ENCODE peak calls at places on chromosomes 12 and 14, in four cellular contexts. J is GM06990, G is choroid plexus epithelial cell, Z is astrocyte of the spinal cord. K is an unnamed sample.

GRCh38 chr12:115828151-115828550 is 449.3 kb downstream of the MED13L start:
- DNase-seq in Z (no peak), J (no peak), G (peak), K (no peak)

GRCh38 chr14:55938249-55938791 is 179.9 kb upstream of the PELI2 start:
- DNase-seq in J (no peak), G (no peak), Z (peak), K (peak)

GRCh38 chr12:123532808-123533649 is 490 bp downstream of the RILPL1 start:
- DNase-seq in Z (peak), G (peak), J (peak), K (peak)

GRCh38 chr12:82182601-82183000 is 175.6 kb downstream of the CCDC59 start:
- DNase-seq in G (peak), Z (peak), J (no peak), K (peak)

GRCh38 chr12:92218394-92219077 is 72.9 kb upstream of the BTG1 start:
- DNase-seq in J (no peak), Z (no peak), G (no peak), K (no peak)

GRCh38 chr14:94769413-94770250 is at the start of gene GSC:
- DNase-seq in G (no peak), Z (peak), J (no peak), K (no peak)

GRCh38 chr14:94623856-94624499 is 11.8 kb downstream of the SERPINA3 start:
- DNase-seq in G (no peak), J (no peak), Z (no peak), K (no peak)

GRCh38 chr12:116026768-116027550 is 250.5 kb downstream of the MED13L start:
- DNase-seq in G (no peak), J (no peak), Z (no peak), K (no peak)

GRCh38 chr12:32240833-32241232 is 134.2 kb downstream of the BICD1 start:
- DNase-seq in G (peak), Z (peak), J (no peak), K (peak)

GRCh38 chr14:45145214-45145613 is 9.5 kb downstream of the FANCM start:
- DNase-seq in G (no peak), J (no peak), Z (no peak), K (no peak)

GRCh38 chr14:68975667-68976066 is 3.4 kb downstream of the ACTN1 start:
- DNase-seq in J (no peak), G (peak), Z (peak), K (peak)

GRCh38 chr12:117134059-117134458 is 34.8 kb upstream of the TESC start:
- DNase-seq in Z (no peak), G (no peak), J (no peak), K (no peak)

GRCh38 chr12:52327086-52327829 is 6.1 kb upstream of the KRT83 start:
- DNase-seq in Z (peak), G (peak), J (peak), K (peak)

GRCh38 chr12:123591702-123592481 is 7.5 kb downstream of the TMED2 start:
- DNase-seq in J (no peak), G (peak), Z (peak), K (no peak)

GRCh38 chr12:32302218-32302826 is 97.0 kb upstream of the FGD4 start:
- DNase-seq in G (peak), Z (no peak), J (peak), K (peak)

GRCh38 chr12:76259660-76260389 is 88.4 kb downstream of the BBS10 start:
- DNase-seq in J (no peak), G (peak), Z (peak), K (peak)

GRCh38 chr14:64943556-64943955 is 1.0 kb upstream of the GPX2 start:
- DNase-seq in G (no peak), Z (no peak), J (no peak), K (no peak)

GRCh38 chr14:25007832-25008231 is 42.1 kb downstream of the STXBP6 start:
- DNase-seq in J (no peak), G (no peak), Z (no peak), K (no peak)

GRCh38 chr14:92945544-92945943 is 22.6 kb downstream of the CHGA start:
- DNase-seq in Z (no peak), G (no peak), J (no peak), K (no peak)

GRCh38 chr14:96268426-96269358 is 12.7 kb downstream of the BDKRB1 start:
- DNase-seq in Z (peak), G (peak), J (no peak), K (peak)

GRCh38 chr12:9762369-9762768 is 1.7 kb upstream of the CD69 start:
- DNase-seq in Z (no peak), J (no peak), G (no peak), K (no peak)

GRCh38 chr12:21169878-21170472 is 39.0 kb downstream of the SLCO1B1 start:
- DNase-seq in G (peak), J (peak), Z (peak), K (peak)

GRCh38 chr12:120110550-120111501 is 5.7 kb downstream of the RAB35 start:
- DNase-seq in J (peak), Z (no peak), G (peak), K (no peak)

GRCh38 chr12:53327435-53328042 is 6.1 kb upstream of the AAAS start:
- DNase-seq in G (peak), J (no peak), Z (no peak), K (peak)

GRCh38 chr14:96851694-96852381 is 54.7 kb downstream of the VRK1 start:
- DNase-seq in G (no peak), J (no peak), Z (no peak), K (no peak)

GRCh38 chr12:98772818-98773217 is 127.7 kb downstream of the APAF1 start:
- DNase-seq in G (no peak), J (no peak), Z (no peak), K (no peak)

GRCh38 chr12:98770230-98770629 is 125.1 kb downstream of the APAF1 start:
- DNase-seq in J (no peak), Z (no peak), G (no peak), K (no peak)

GRCh38 chr12:98771811-98772752 is 127.0 kb downstream of the APAF1 start:
- DNase-seq in Z (no peak), J (no peak), G (no peak), K (no peak)

GRCh38 chr12:98763656-98764055 is 118.6 kb downstream of the APAF1 start:
- DNase-seq in J (no peak), G (no peak), Z (no peak), K (no peak)

GRCh38 chr12:98767248-98767647 is 122.2 kb downstream of the APAF1 start:
- DNase-seq in G (no peak), Z (no peak), J (no peak), K (no peak)
- TF ChIP-seq CTCF in G (no peak), Z (no peak), J (no peak), K (no peak)

DNA sequence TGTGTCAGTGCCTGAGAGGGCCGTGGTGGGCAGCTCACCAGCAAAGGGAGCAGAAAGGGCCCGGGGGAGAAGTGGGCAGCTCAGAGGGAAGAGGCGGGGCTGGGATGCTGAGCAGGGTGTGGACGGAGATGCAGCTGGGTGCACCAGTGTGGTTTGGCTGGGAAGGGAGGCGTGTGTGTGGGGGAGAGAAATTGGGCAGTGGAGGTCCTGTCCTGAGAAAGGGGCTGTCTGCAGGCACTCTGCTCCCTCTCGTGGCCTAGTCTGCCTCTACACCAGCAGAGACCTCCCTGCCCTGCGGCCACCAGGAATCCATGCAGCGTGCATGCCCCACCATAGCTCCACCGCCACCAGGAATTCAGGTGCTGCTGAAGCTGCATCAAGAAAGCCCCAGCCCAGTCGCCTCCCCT is 6.4 kb downstream of the TMEM121 start:
- DNase-seq in Z (no peak), J (no peak), G (peak), K (peak)
- TF ChIP-seq CTCF in Z (peak), J (peak), G (peak), K (no peak)

DNA sequence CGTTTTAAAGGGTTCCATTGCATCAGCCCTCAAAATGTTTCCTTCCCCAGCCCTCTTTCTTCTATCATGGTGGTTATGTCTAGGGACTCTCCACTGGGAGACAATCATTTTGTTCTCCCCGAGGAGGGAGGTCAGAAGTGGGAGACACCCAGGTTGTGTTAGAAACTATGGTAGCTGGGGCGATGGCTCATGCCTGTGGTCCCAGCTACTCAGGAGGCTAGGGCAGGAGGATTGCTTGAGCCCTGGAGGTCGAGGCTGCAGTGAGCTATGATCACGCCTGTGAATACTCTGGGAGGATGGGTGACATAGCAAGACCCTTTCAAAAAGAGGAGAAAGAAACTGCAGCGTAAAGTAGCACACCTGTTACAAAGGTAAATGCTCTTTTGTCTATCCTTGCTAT is 13.0 kb upstream of the LRRC23 start:
- DNase-seq in J (no peak), G (no peak), Z (no peak), K (no peak)
- TF ChIP-seq CTCF in J (no peak), G (no peak), Z (no peak), K (no peak)

GRCh38 chr12:112684742-112685141 is 106.8 kb upstream of the RPH3A start:
- DNase-seq in J (no peak), G (no peak), Z (no peak), K (no peak)
- TF ChIP-seq CTCF in J (peak), G (no peak), Z (no peak), K (no peak)

GRCh38 chr12:77387214-77387613 is 321.8 kb upstream of the E2F7 start:
- DNase-seq in G (no peak), J (no peak), Z (no peak), K (no peak)

GRCh38 chr12:77377116-77377515 is 311.7 kb upstream of the E2F7 start:
- DNase-seq in Z (peak), J (no peak), G (peak), K (peak)

GRCh38 chr12:77377622-77378021 is 312.3 kb upstream of the E2F7 start:
- DNase-seq in G (no peak), J (no peak), Z (no peak), K (peak)

GRCh38 chr12:77384941-77385340 is 319.6 kb upstream of the E2F7 start:
- DNase-seq in J (no peak), Z (no peak), G (peak), K (peak)

DNA sequence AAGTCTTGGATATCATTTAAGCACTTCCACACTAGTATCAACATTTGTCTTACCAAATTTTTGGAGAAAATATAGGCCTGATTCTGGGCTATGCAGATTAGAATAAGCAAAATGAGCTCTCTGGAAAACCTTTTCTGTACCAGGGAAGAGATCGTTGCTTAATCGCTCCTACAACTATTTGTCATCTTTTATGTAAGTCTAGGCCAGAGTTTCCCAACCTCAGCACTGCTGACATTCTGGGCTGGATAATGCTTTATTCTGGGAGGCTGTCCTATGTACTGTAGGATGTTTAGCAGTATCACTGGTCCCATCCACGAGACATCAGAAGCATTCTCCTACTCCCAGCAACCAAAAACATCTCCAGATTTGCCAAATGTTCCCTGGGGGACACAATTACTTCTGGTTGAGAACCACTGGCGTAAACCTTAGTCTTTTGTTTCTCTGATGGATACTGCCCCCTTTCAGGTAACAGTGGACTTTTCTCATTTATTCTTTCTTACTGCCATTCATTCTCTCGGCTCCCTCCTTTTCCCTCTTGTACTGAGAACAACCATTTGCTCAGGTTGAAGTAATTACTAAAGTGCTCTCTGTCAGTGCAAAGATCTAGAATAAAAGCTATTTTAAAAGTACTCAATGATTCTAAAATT is 316.9 kb upstream of the E2F7 start:
- DNase-seq in G (peak), J (no peak), Z (no peak), K (peak)
- TF ChIP-seq CTCF in G (peak), J (no peak), Z (no peak), K (no peak)

K was measured in MCF 10A.